ENCODE peak calls at places on chromosomes 3 and 15, in nine cellular contexts. Q, T, F, S, I, L, K, N and U are unnamed samples.

GRCh38 chr3:38542401-38543298 is 46.5 kb downstream of the EXOG start:
- DNase-seq in Q (no peak), T (peak), F (no peak), S (no peak), I (peak), L (no peak), K (no peak), N (no peak), U (no peak)

GRCh38 chr15:74873756-74874424 is 725 bp upstream of the SCAMP2 start:
- DNase-seq in Q (peak), T (peak), F (peak), S (peak), I (no peak), L (no peak), K (no peak), N (peak), U (no peak)

GRCh38 chr3:9820944-9821343 is 10.9 kb downstream of the TTLL3 start:
- DNase-seq in Q (peak), T (peak), F (no peak), S (no peak), I (peak), L (no peak), K (no peak), N (no peak), U (no peak)

GRCh38 chr3:39843440-39843839 is 34.0 kb downstream of the MYRIP start:
- DNase-seq in Q (no peak), T (no peak), F (no peak), S (no peak), I (no peak), L (no peak), K (no peak), N (no peak), U (no peak)

GRCh38 chr3:32568953-32569352 is 1.7 kb downstream of the DYNC1LI1 start:
- DNase-seq in Q (no peak), T (no peak), F (no peak), S (no peak), I (no peak), L (no peak), K (no peak), N (no peak), U (no peak)

GRCh38 chr3:130627143-130627849 is 110.3 kb downstream of the COL6A6 start:
- DNase-seq in Q (no peak), T (no peak), F (no peak), S (no peak), I (no peak), L (no peak), K (no peak), N (no peak), U (no peak)

GRCh38 chr3:174253221-174253620 is 605.9 kb upstream of the NAALADL2 start:
- DNase-seq in Q (no peak), T (no peak), F (no peak), S (no peak), I (no peak), L (no peak), K (no peak), N (no peak), U (no peak)

GRCh38 chr3:57952651-57953050 is 55.6 kb upstream of the FLNB start:
- DNase-seq in Q (no peak), T (no peak), F (no peak), S (no peak), I (no peak), L (no peak), K (no peak), N (no peak), U (no peak)

GRCh38 chr3:139557041-139557440 is 17.5 kb upstream of the RBP1 start:
- DNase-seq in Q (no peak), T (no peak), F (peak), S (no peak), I (no peak), L (no peak), K (no peak), N (no peak), U (no peak)

GRCh38 chr15:62483817-62484216 is 318.7 kb upstream of the C2CD4B start:
- DNase-seq in Q (peak), T (peak), F (peak), S (peak), I (no peak), L (no peak), K (no peak), N (no peak), U (no peak)

GRCh38 chr3:187744169-187745151 is 808 bp downstream of the BCL6 start:
- DNase-seq in Q (peak), T (peak), F (peak), S (peak), I (peak), L (peak), K (no peak), N (peak), U (peak)

GRCh38 chr3:44000586-44000985 is 241.1 kb upstream of the TOPAZ1 start:
- DNase-seq in Q (no peak), T (peak), F (no peak), S (no peak), I (peak), L (no peak), K (no peak), N (no peak), U (no peak)

GRCh38 chr3:140296796-140297352 is 361.9 kb downstream of the CLSTN2 start:
- DNase-seq in Q (peak), T (peak), F (no peak), S (no peak), I (no peak), L (no peak), K (no peak), N (no peak), U (no peak)

GRCh38 chr3:141387446-141388030 is 19.2 kb downstream of the ZBTB38 start:
- DNase-seq in Q (no peak), T (no peak), F (no peak), S (no peak), I (no peak), L (no peak), K (no peak), N (no peak), U (no peak)

GRCh38 chr3:38457111-38458003 is 3.7 kb downstream of the ACVR2B start:
- DNase-seq in Q (peak), T (peak), F (peak), S (no peak), I (no peak), L (no peak), K (no peak), N (no peak), U (no peak)

GRCh38 chr15:70892912-70893560 is 410 bp downstream of the LRRC49 start:
- DNase-seq in Q (peak), T (peak), F (no peak), S (no peak), I (peak), L (peak), K (no peak), N (no peak), U (no peak)

GRCh38 chr15:79168922-79169322 is 78.3 kb upstream of the RASGRF1 start:
- DNase-seq in Q (peak), T (peak), F (no peak), S (no peak), I (peak), L (peak), K (no peak), N (no peak), U (no peak)

GRCh38 chr3:53624467-53624866 is 130.1 kb downstream of the CACNA1D start:
- DNase-seq in Q (no peak), T (no peak), F (no peak), S (no peak), I (no peak), L (no peak), K (no peak), N (no peak), U (no peak)

GRCh38 chr15:72179950-72180581 is 17.5 kb downstream of the GRAMD2A start:
- DNase-seq in Q (peak), T (no peak), F (no peak), S (no peak), I (no peak), L (peak), K (no peak), N (no peak), U (no peak)

GRCh38 chr3:183278479-183279088 is 25.5 kb downstream of the B3GNT5 start:
- DNase-seq in Q (no peak), T (peak), F (no peak), S (no peak), I (peak), L (no peak), K (no peak), N (no peak), U (no peak)

GRCh38 chr15:51450001-51450400 is 108.5 kb downstream of the GLDN start:
- DNase-seq in Q (peak), T (no peak), F (peak), S (no peak), I (peak), L (no peak), K (peak), N (no peak), U (no peak)

GRCh38 chr3:57383838-57384237 is 91.4 kb upstream of the ASB14 start:
- DNase-seq in Q (no peak), T (no peak), F (no peak), S (no peak), I (no peak), L (no peak), K (no peak), N (no peak), U (no peak)

GRCh38 chr15:52730163-52730562 is 51.0 kb upstream of the ATOSA start:
- DNase-seq in Q (peak), T (peak), F (no peak), S (no peak), I (peak), L (no peak), K (no peak), N (no peak), U (no peak)
- TF ChIP-seq CTCF in Q (no peak), T (no peak), F (no peak), S (no peak), I (no peak), L (no peak), K (peak), N (no peak), U (no peak)

DNA sequence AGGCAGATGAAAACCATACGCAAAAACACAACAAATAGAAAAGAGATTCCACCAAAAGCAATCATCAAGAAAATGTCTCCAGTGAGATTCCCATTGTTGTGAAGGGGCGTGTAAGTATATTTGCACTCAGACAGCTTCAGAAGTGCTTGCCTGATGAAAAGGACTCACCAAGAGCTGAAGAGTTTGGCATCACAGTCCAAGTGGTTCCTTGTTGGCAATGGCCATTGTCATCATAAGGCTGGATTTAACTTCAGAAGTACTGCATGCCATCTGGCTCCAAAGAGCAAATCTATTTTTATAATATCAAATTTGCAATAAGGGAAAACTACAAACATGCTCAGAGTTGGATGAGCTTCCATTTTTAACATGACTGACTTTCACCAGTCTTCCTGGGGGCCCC is 505.3 kb upstream of the NR2F2 start:
- DNase-seq in Q (no peak), T (no peak), F (no peak), S (no peak), I (no peak), L (no peak), K (no peak), N (no peak), U (no peak)
- TF ChIP-seq CTCF in Q (no peak), T (no peak), F (no peak), S (no peak), I (no peak), L (no peak), K (no peak), N (no peak), U (no peak)

GRCh38 chr15:88912500-88912921 is 668 bp downstream of the MFGE8 start:
- DNase-seq in Q (peak), T (peak), F (no peak), S (no peak), I (no peak), L (peak), K (no peak), N (peak), U (peak)

GRCh38 chr15:88909956-88910831 is 3.0 kb downstream of the MFGE8 start:
- DNase-seq in Q (no peak), T (peak), F (no peak), S (no peak), I (no peak), L (no peak), K (no peak), N (peak), U (no peak)

GRCh38 chr15:88913017-88913849 is at the start of gene MFGE8:
- DNase-seq in Q (peak), T (peak), F (peak), S (peak), I (peak), L (peak), K (peak), N (peak), U (peak)

GRCh38 chr15:88913850-88914169 is 631 bp upstream of the MFGE8 start:
- DNase-seq in Q (no peak), T (no peak), F (no peak), S (no peak), I (no peak), L (no peak), K (no peak), N (no peak), U (no peak)

DNA sequence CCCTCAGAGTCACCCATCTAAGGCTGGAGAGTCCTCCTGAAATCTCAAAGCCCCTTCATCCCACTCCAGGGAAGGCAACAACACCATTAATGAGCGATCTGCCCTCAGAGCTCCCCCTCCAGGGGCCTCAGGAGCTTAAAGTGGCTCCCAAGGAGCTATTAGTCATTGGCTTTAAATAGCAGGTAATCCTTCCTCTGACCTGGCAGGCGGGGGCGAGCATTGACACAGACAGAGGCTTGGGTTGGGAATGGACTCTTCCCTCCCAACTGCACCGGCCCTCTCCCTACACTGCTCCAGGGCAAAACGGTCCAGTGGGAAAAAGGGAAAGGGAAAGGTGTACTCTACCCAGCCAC is 1.4 kb downstream of the MFGE8 start:
- DNase-seq in Q (no peak), T (peak), F (no peak), S (no peak), I (peak), L (no peak), K (no peak), N (peak), U (no peak)
- TF ChIP-seq CTCF in Q (no peak), T (no peak), F (no peak), S (no peak), I (no peak), L (no peak), K (peak), N (no peak), U (no peak)

GRCh38 chr3:104126864-104127553 is 1239.7 kb upstream of the ALCAM start:
- DNase-seq in Q (no peak), T (no peak), F (no peak), S (no peak), I (no peak), L (no peak), K (no peak), N (no peak), U (no peak)
- TF ChIP-seq CTCF in Q (no peak), T (no peak), F (no peak), S (no peak), I (no peak), L (no peak), K (no peak), N (no peak), U (no peak)

DNA sequence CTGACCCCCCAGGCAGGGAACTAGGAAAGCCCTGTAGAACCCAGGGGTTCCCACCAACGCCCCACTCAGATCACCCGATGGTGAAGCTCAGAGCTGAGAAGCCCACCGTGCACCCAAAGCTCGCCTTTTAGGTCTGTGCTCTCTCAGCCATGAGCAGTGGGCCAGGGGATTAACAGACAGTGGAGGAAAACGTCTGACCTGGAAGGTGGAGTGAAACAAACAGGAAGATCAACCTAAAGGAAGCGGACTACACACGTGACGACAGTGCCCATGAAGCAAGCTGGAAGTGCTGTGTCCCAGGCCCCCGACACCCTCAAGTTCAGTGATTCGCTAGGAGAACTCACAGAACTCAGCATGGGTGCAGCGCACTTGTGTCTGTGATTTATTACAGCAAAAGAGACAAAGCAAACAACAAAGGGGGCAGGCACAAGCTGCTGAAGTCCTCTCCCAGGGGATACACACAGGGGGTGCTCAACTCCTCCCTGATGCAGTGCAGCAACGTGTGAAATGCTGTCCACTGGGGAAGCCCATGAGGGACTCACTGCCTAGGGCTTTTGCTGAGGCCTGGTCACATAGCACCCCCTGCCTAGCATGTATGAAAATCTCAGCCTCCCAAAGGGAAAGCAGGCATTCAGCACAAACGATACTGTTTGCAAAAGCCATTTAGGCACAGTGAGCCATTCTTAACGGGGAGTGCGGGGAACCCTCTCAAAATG is 43.5 kb downstream of the CFAP92 start:
- DNase-seq in Q (peak), T (peak), F (no peak), S (peak), I (peak), L (no peak), K (no peak), N (no peak), U (no peak)
- TF ChIP-seq CTCF in Q (peak), T (peak), F (no peak), S (no peak), I (peak), L (no peak), K (peak), N (no peak), U (no peak)

GRCh38 chr3:127105587-127105986 is 87.3 kb upstream of the PRR23E start:
- DNase-seq in Q (no peak), T (no peak), F (no peak), S (no peak), I (no peak), L (no peak), K (no peak), N (no peak), U (no peak)
- TF ChIP-seq CTCF in Q (no peak), T (no peak), F (no peak), S (no peak), I (no peak), L (no peak), K (no peak), N (no peak), U (no peak)